ENCODE peak calls at places on chromosomes 1 and 21, in six cellular contexts. Y, S, B, L, J and D are unnamed samples.

GRCh38 chr1:19987719-19988118 is 8.3 kb upstream of the PLA2G2A start:
- DNase-seq in L (no peak), S (no peak), B (no peak), J (no peak), Y (no peak), D (no peak)

GRCh38 chr1:85440584-85440983 is 24.4 kb downstream of the DDAH1 start:
- DNase-seq in Y (peak), L (no peak), B (no peak), J (no peak), S (no peak), D (no peak)

GRCh38 chr1:213051881-213052202 is 801 bp downstream of the RPS6KC1 start:
- DNase-seq in L (no peak), B (no peak), Y (no peak), J (no peak), S (no peak), D (no peak)

GRCh38 chr1:19738106-19738505 is 61.6 kb downstream of the TMCO4 start:
- DNase-seq in Y (no peak), J (no peak), L (no peak), B (no peak), S (no peak), D (no peak)

GRCh38 chr1:25649505-25650218 is 33.1 kb downstream of the MAN1C1 start:
- DNase-seq in L (no peak), J (no peak), S (no peak), Y (no peak), B (peak), D (no peak)

GRCh38 chr1:56799605-56800398 is 19.4 kb downstream of the FYB2 start:
- DNase-seq in L (peak), S (no peak), J (no peak), B (no peak), Y (peak), D (no peak)

GRCh38 chr1:197619008-197619640 is 156.2 kb downstream of the DENND1B start:
- DNase-seq in Y (peak), L (peak), B (no peak), J (peak), S (no peak), D (peak)

GRCh38 chr1:111826278-111826677 is 70.6 kb downstream of the DDX20 start:
- DNase-seq in L (no peak), J (no peak), B (no peak), Y (no peak), S (no peak), D (no peak)

GRCh38 chr1:89605692-89606091 is 27.2 kb upstream of the LRRC8C start:
- DNase-seq in Y (peak), S (no peak), J (no peak), B (no peak), L (peak), D (no peak)

GRCh38 chr1:118982816-118983557 is 5.2 kb downstream of the TBX15 start:
- DNase-seq in S (no peak), J (no peak), L (no peak), Y (no peak), B (no peak), D (no peak)

GRCh38 chr1:226679853-226680516 is 59.1 kb downstream of the ITPKB start:
- DNase-seq in L (peak), J (peak), Y (peak), S (no peak), B (peak), D (no peak)

GRCh38 chr1:172537827-172538391 is 5.0 kb downstream of the SUCO start:
- DNase-seq in L (no peak), J (no peak), Y (no peak), S (no peak), B (no peak), D (no peak)

GRCh38 chr1:33380811-33381210 is 50.1 kb downstream of the PHC2 start:
- DNase-seq in S (no peak), B (no peak), J (no peak), Y (no peak), L (no peak), D (no peak)

GRCh38 chr1:53582211-53583020 is 123.2 kb downstream of the DMRTB1 start:
- DNase-seq in B (peak), Y (no peak), S (no peak), J (no peak), L (no peak), D (no peak)

GRCh38 chr1:6099787-6100765 is 54.4 kb downstream of the KCNAB2 start:
- DNase-seq in L (peak), S (no peak), B (no peak), Y (no peak), J (no peak), D (no peak)

GRCh38 chr1:18928985-18929384 is 26.6 kb upstream of the ALDH4A1 start:
- DNase-seq in J (no peak), Y (no peak), S (no peak), B (no peak), L (no peak), D (no peak)

GRCh38 chr1:151908228-151908691 is 1.1 kb downstream of the THEM4 start:
- DNase-seq in Y (peak), L (peak), J (no peak), B (no peak), S (no peak), D (no peak)

GRCh38 chr1:22553104-22553880 is 10.0 kb upstream of the EPHA8 start:
- DNase-seq in L (no peak), B (no peak), J (no peak), S (no peak), Y (no peak), D (no peak)

GRCh38 chr1:236143104-236143948 is 987 bp downstream of the GPR137B start:
- DNase-seq in Y (peak), J (peak), S (no peak), L (peak), B (no peak), D (no peak)

GRCh38 chr1:204782118-204782700 is 88.5 kb upstream of the NFASC start:
- DNase-seq in J (no peak), L (peak), B (no peak), S (no peak), Y (peak), D (no peak)

GRCh38 chr1:155177918-155178281 is 4.3 kb downstream of the TRIM46 start:
- DNase-seq in Y (no peak), B (peak), L (no peak), J (no peak), S (no peak), D (no peak)

GRCh38 chr1:155181371-155182051 is 7.9 kb downstream of the TRIM46 start:
- DNase-seq in S (no peak), J (no peak), L (no peak), B (peak), Y (no peak), D (no peak)

GRCh38 chr1:155177192-155177917 is 3.7 kb downstream of the TRIM46 start:
- DNase-seq in Y (no peak), S (no peak), B (peak), J (no peak), L (no peak), D (no peak)

GRCh38 chr1:155178441-155179106 is 4.9 kb downstream of the TRIM46 start:
- DNase-seq in L (no peak), B (peak), J (no peak), Y (no peak), S (no peak), D (no peak)

DNA sequence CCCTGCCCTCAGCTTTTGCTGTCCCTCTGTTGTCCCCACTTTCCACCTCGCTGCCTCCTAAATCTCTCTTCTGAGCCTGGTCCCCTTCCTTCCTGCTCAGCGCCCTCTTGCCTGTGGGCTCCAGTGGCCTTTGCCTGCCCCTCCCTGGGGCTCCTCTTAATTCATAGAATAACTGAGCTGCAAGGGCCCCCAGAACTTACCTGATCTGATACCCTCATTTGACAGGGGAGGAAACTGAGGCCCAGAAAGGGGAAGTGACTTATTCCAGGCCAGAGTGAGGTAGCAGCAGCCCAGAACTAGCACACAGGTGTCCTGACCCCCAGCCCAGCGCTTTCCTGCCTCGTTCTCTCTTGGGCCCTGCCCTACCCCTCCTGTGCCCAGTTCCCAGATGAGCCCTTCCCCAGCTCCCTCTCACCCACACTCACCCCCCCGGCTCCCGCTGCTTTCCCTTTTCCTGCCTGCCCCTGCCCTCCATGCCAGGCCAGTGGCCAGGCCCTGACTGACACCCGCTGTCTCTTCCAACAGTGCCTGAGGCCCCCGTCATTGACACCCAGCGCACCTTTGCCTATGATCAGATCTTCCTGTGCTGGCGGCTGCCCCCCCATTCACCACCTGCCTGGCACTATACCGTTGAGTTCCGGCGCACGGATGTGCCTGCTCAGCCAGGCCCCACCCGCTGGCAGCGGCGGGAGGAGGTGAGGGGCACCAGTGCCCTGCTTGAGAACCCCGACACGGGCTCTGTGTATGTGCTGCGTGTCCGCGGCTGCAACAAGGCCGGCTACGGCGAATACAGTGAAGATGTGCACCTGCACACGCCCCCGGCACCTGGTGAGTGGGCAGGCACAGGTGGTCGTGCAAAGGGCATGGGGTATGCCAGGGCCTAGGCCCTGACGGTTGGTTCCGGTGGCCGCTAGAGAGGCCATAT is 5.7 kb downstream of the TRIM46 start:
- DNase-seq in L (no peak), B (peak), Y (no peak), J (no peak), S (no peak), D (no peak)
- H3K4me3 ChIP-seq in L (no peak), B (no peak), Y (no peak), J (no peak), S (no peak), D (no peak)

GRCh38 chr1:220093361-220094015 is 444 bp upstream of the IARS2 start:
- DNase-seq in S (no peak), L (no peak), J (no peak), B (no peak), Y (no peak), D (no peak)
- H3K4me3 ChIP-seq in S (peak), L (no peak), J (peak), B (peak), Y (no peak), D (peak)

GRCh38 chr1:179083533-179083932 is 1.7 kb downstream of the TOR3A start:
- DNase-seq in Y (no peak), L (no peak), S (no peak), J (no peak), B (no peak), D (no peak)
- H3K4me3 ChIP-seq in Y (no peak), L (no peak), S (peak), J (no peak), B (no peak), D (no peak)

GRCh38 chr21:44354001-44354405 is 582 bp downstream of the TRPM2 start:
- DNase-seq in S (no peak), B (no peak), L (no peak), Y (no peak), J (no peak), D (peak)
- H3K4me3 ChIP-seq in S (no peak), B (no peak), L (no peak), Y (no peak), J (peak), D (peak)

DNA sequence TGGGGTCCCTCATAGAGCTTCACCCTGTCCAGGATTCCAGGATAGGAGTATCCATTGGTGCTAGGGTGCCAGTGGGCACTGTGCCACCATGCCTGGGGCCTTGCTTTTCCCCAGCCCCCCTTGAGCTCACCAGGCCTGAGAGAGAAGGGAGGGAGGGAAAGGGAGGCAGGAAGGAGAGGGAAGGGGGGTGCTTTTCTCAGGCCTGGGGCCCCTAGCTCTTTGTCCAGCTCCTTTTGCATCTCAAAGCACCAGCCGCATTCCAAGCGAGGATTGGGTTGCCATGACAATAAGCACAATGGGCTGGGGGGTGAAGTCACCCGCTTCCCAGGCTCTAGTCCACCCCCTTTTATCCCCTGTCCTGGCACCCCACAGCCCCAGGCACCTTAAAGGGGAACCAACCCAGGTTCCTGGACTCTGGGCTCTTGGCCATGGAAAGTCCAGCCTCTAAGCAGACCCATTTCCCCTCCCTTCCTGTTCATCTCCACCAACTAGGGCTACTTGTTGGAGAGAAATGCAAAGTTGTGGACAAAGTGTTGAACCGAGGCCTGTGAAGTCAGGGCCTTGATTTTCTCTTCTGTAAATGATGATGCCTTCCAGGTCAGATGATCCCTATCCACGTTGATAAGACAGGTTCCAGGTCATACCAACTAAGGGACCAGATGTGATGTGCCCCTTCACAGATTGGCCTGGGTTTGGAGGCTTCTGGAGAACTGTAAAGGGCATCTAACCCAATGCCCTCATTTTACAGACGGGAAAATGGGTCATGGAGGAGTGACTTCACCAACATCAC is 11.4 kb downstream of the THBS3 start:
- DNase-seq in S (no peak), Y (no peak), L (no peak), J (no peak), B (no peak), D (no peak)
- H3K4me3 ChIP-seq in S (peak), Y (peak), L (no peak), J (no peak), B (no peak), D (no peak)

DNA sequence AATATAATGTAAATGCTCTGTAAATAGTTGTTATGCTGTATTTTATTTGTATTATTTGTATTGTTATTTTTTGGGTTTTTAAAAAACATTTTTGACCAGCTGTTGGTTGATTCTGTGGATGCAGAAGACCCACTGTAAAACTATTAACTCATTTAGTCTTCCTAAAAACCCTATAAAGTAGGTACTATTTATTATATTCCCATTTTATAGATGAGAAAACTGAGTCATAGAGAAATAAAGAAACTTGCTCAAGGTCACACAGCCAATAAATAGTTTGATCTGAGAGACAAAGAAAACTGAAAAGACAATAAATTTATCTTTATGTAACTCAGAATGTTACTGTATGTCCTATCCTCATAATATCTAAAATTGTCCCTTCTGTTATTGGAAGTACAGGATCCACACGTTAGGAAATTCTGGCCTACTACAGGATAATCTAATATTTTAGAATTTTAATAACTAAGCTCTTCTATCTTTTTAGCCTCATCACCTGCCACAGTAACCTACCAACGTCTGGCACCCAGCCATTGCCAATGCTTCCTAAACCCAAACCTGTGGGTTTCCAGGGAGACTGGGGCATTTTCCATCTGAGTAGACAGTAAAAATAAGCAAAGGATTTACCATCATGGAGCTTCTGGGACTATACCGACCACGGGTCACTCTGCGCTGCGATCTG is 1.1 kb upstream of the MAP3K21 start:
- DNase-seq in B (no peak), Y (no peak), S (no peak), L (no peak), J (no peak), D (no peak)
- H3K4me3 ChIP-seq in B (no peak), Y (no peak), S (peak), L (no peak), J (peak), D (no peak)

GRCh38 chr1:229409616-229410369 is 24.1 kb downstream of the ACTA1 start:
- DNase-seq in Y (no peak), J (no peak), L (no peak), B (no peak), S (no peak), D (no peak)
- H3K4me3 ChIP-seq in Y (no peak), J (no peak), L (no peak), B (no peak), S (no peak), D (no peak)

GRCh38 chr1:59233444-59233843 is 63.5 kb upstream of the FGGY start:
- DNase-seq in L (no peak), B (no peak), Y (no peak), J (no peak), S (no peak), D (no peak)
- H3K4me3 ChIP-seq in L (no peak), B (no peak), Y (no peak), J (no peak), S (no peak), D (no peak)

GRCh38 chr21:39612233-39613028 is at the start of gene B3GALT5:
- DNase-seq in Y (no peak), J (no peak), L (no peak), S (no peak), B (no peak), D (no peak)
- H3K4me3 ChIP-seq in Y (no peak), J (no peak), L (no peak), S (peak), B (peak), D (no peak)